ENCODE peak calls at places on chromosome 21, in four cellular contexts. B is foreskin melanocyte; A is stimulated activated CD4-positive, alpha-beta T cell treated with anti-CD3 and anti-CD28 coated beads, Interleukin-4, amount 100 ng/mL, for 1 hour; C is epithelial cell of esophagus. E is an unnamed sample.

GRCh38 chr21:38223893-38224540 is 32.8 kb upstream of the KCNJ15 start:
- DNase-seq in B (no peak), A (no peak), C (peak), E (no peak)

GRCh38 chr21:28111151-28111619 is 881.5 kb downstream of the LTN1 start:
- DNase-seq in B (no peak), A (no peak), C (no peak), E (no peak)

GRCh38 chr21:27108228-27108627 is 141.3 kb upstream of the ADAMTS5 start:
- DNase-seq in B (no peak), A (no peak), C (peak), E (no peak)

GRCh38 chr21:36773111-36773510 is 74.2 kb downstream of the SIM2 start:
- DNase-seq in B (no peak), A (no peak), C (peak), E (no peak)

GRCh38 chr21:33362044-33362555 is 37.3 kb downstream of the IFNAR1 start:
- DNase-seq in B (no peak), A (peak), C (peak), E (no peak)

GRCh38 chr21:45138199-45139002 is 64.0 kb downstream of the ADARB1 start:
- DNase-seq in B (peak), A (peak), C (peak), E (peak)

GRCh38 chr21:15159382-15160020 is 94.7 kb upstream of the NRIP1 start:
- DNase-seq in B (no peak), A (no peak), C (peak), E (no peak)

GRCh38 chr21:43754948-43755781 is 20.9 kb downstream of the CSTB start:
- DNase-seq in B (no peak), A (no peak), C (no peak), E (no peak)

GRCh38 chr21:16644690-16645089 is 868.2 kb upstream of the CXADR start:
- DNase-seq in B (no peak), A (no peak), C (peak), E (no peak)

GRCh38 chr21:44982558-44983244 is 42.9 kb downstream of the SLX9 start:
- DNase-seq in B (no peak), A (no peak), C (peak), E (no peak)

GRCh38 chr21:42591170-42591869 is 62.1 kb upstream of the PDE9A start:
- DNase-seq in B (no peak), A (no peak), C (no peak), E (no peak)

GRCh38 chr21:25025596-25025995 is 581.7 kb downstream of the MRPL39 start:
- DNase-seq in B (no peak), A (no peak), C (no peak), E (no peak)

GRCh38 chr21:33412832-33413519 is 9.8 kb downstream of the IFNGR2 start:
- DNase-seq in B (no peak), A (no peak), C (no peak), E (no peak)

GRCh38 chr21:38869946-38870345 is 64.2 kb downstream of the ETS2 start:
- DNase-seq in B (no peak), A (no peak), C (peak), E (no peak)

GRCh38 chr21:36918291-36918690 is 48.2 kb downstream of the HLCS start:
- DNase-seq in B (no peak), A (no peak), C (no peak), E (no peak)

GRCh38 chr21:39314155-39315027 is 959 bp upstream of the BRWD1 start:
- DNase-seq in B (peak), A (peak), C (peak), E (peak)